ENCODE peak calls at places on chromosomes 5 and 9, in five cellular contexts. X is left kidney, O is activated T-cell treated with anti-CD3 and anti-CD28 coated beads for 1 hour, S is EL, T is BE2C. C is an unnamed sample.

GRCh38 chr9:1267141-1267570 is 217.0 kb downstream of the DMRT2 start:
- DNase-seq in X (no peak), O (no peak), S (no peak), T (no peak), C (no peak)

GRCh38 chr9:31588010-31588409 is 796.4 kb upstream of the ACO1 start:
- DNase-seq in X (no peak), O (no peak), S (no peak), T (no peak), C (no peak)

GRCh38 chr9:16484744-16485143 is 385.7 kb downstream of the BNC2 start:
- DNase-seq in X (no peak), O (no peak), S (no peak), T (no peak), C (no peak)

GRCh38 chr9:4237748-4238511 is 61.9 kb downstream of the GLIS3 start:
- DNase-seq in X (no peak), O (no peak), S (peak), T (no peak), C (peak)

GRCh38 chr5:85049020-85049419 is 664.3 kb upstream of the EDIL3 start:
- DNase-seq in X (peak), O (no peak), S (peak), T (peak), C (no peak)

GRCh38 chr5:133635051-133635450 is 22.7 kb upstream of the FSTL4 start:
- DNase-seq in X (no peak), O (no peak), S (peak), T (no peak), C (peak)

GRCh38 chr5:83711982-83712601 is 8.6 kb downstream of the HAPLN1 start:
- DNase-seq in X (peak), O (no peak), S (peak), T (peak), C (peak)

GRCh38 chr9:95770653-95771131 is 104.8 kb upstream of the ERCC6L2 start:
- DNase-seq in X (peak), O (no peak), S (no peak), T (peak), C (no peak)

GRCh38 chr9:117772960-117773359 is 68.8 kb downstream of the TLR4 start:
- DNase-seq in X (no peak), O (no peak), S (peak), T (peak), C (peak)

GRCh38 chr5:505946-506555 is 18.2 kb downstream of the SLC9A3 start:
- DNase-seq in X (no peak), O (no peak), S (no peak), T (no peak), C (no peak)

GRCh38 chr9:37026085-37026935 is 7.8 kb downstream of the PAX5 start:
- DNase-seq in X (peak), O (no peak), S (no peak), T (peak), C (no peak)

GRCh38 chr5:153276151-153276550 is 214.3 kb upstream of the GRIA1 start:
- DNase-seq in X (peak), O (no peak), S (peak), T (no peak), C (peak)

GRCh38 chr5:132209901-132210545 is 17.6 kb downstream of the P4HA2 start:
- DNase-seq in X (no peak), O (no peak), S (no peak), T (no peak), C (no peak)

GRCh38 chr5:39459091-39459490 is 34.3 kb upstream of the DAB2 start:
- DNase-seq in X (no peak), O (no peak), S (peak), T (no peak), C (peak)

GRCh38 chr9:7892975-7893374 is 93.4 kb upstream of the DMAC1 start:
- DNase-seq in X (no peak), O (no peak), S (no peak), T (no peak), C (no peak)

GRCh38 chr9:97924386-97924785 is 2.1 kb upstream of the TRMO start:
- DNase-seq in X (no peak), O (no peak), S (no peak), T (no peak), C (no peak)

GRCh38 chr5:179279347-179280094 is 65.7 kb downstream of the ADAMTS2 start:
- DNase-seq in X (no peak), O (no peak), S (no peak), T (no peak), C (peak)

GRCh38 chr5:68222310-68222709 is 6.8 kb downstream of the PIK3R1 start:
- DNase-seq in X (no peak), O (no peak), S (no peak), T (no peak), C (no peak)

GRCh38 chr9:75909776-75910175 is 19.3 kb downstream of the PCSK5 start:
- DNase-seq in X (no peak), O (no peak), S (no peak), T (no peak), C (no peak)